ENCODE peak calls at places on chromosomes 13 and 19, in four cellular contexts. K is neural progenitor cell, T is OCI-LY7, Y is HCT116. I is an unnamed sample.
A peak's percentile ranks its signal among the peaks of the same experiment; 100 is the strongest.

GRCh38 chr13:107865643-107866006 is 349.7 kb downstream of the LIG4 start:
- DNase-seq in T (no peak), K (no peak), Y (no peak), I (no peak)

GRCh38 chr13:23380534-23380933 is 53.0 kb downstream of the SACS start:
- DNase-seq in Y (no peak), T (no peak), K (no peak), I (no peak)

GRCh38 chr19:33325920-33326319 is 23.6 kb upstream of the CEBPA start:
- DNase-seq in K (no peak), T (no peak), Y (no peak), I (no peak)

GRCh38 chr13:21405309-21405708 is 53.8 kb downstream of the ZDHHC20 start:
- DNase-seq in Y (no peak), K (no peak), T (no peak), I (peak; percentile 20)

GRCh38 chr13:50340566-50341287 is 325.5 kb downstream of the KCNRG start:
- DNase-seq in K (peak; percentile 21), T (no peak), Y (no peak), I (peak; percentile 11)

GRCh38 chr19:5321851-5322681 is 18.5 kb downstream of the PTPRS start:
- DNase-seq in T (peak; percentile 55), Y (no peak), K (peak; percentile 28), I (peak; percentile 65)

GRCh38 chr13:67829641-67830040 is 599.5 kb upstream of the PCDH9 start:
- DNase-seq in K (peak; percentile 7), Y (no peak), T (no peak), I (no peak)

GRCh38 chr13:97000295-97000925 is 6.1 kb upstream of the OXGR1 start:
- DNase-seq in K (no peak), T (no peak), Y (no peak), I (peak; percentile 36)

GRCh38 chr13:96243371-96243770 is 153.5 kb downstream of the HS6ST3 start:
- DNase-seq in Y (no peak), K (no peak), T (no peak), I (no peak)

GRCh38 chr19:40803857-40804782 is 5.1 kb downstream of the EGLN2 start:
- DNase-seq in Y (no peak), K (no peak), T (peak; percentile 88), I (peak; percentile 56)

GRCh38 chr13:28866932-28867331 is 46.8 kb downstream of the MTUS2 start:
- DNase-seq in T (no peak), K (no peak), Y (no peak), I (no peak)

GRCh38 chr19:8552810-8553209 is 24.4 kb downstream of the MYO1F start:
- DNase-seq in K (peak; percentile 57), Y (peak; percentile 75), T (peak; percentile 51), I (peak; percentile 89)

GRCh38 chr13:102651392-102651791 is 43.5 kb downstream of the METTL21C start:
- DNase-seq in T (no peak), Y (no peak), K (no peak), I (no peak)

GRCh38 chr13:67148219-67148583 is 81.9 kb downstream of the PCDH9 start:
- DNase-seq in T (no peak), K (no peak), Y (no peak), I (no peak)

GRCh38 chr13:108269601-108270328 is at the start of gene TNFSF13B:
- DNase-seq in K (peak; percentile 53), T (peak; percentile 34), Y (no peak), I (peak; percentile 71)

GRCh38 chr19:15417699-15418098 is 1.1 kb downstream of the AKAP8L start:
- DNase-seq in Y (no peak), T (peak; percentile 5), K (no peak), I (no peak)

GRCh38 chr19:15419413-15420025 is 731 bp upstream of the AKAP8L start:
- DNase-seq in Y (no peak), T (no peak), K (no peak), I (no peak)

GRCh38 chr19:15421136-15421535 is 2.3 kb upstream of the AKAP8L start:
- DNase-seq in K (no peak), Y (no peak), T (no peak), I (no peak)

GRCh38 chr19:15418588-15419412 is at the start of gene AKAP8L:
- DNase-seq in K (peak; percentile 99), Y (peak; percentile 100), T (peak; percentile 100), I (peak; percentile 100)

GRCh38 chr19:15418112-15418587 is 638 bp downstream of the AKAP8L start:
- DNase-seq in Y (no peak), K (peak; percentile 39), T (no peak), I (no peak)
- TF ChIP-seq EZH2phosphoT487 in Y (no peak), K (no peak), T (no peak), I (no peak)

DNA sequence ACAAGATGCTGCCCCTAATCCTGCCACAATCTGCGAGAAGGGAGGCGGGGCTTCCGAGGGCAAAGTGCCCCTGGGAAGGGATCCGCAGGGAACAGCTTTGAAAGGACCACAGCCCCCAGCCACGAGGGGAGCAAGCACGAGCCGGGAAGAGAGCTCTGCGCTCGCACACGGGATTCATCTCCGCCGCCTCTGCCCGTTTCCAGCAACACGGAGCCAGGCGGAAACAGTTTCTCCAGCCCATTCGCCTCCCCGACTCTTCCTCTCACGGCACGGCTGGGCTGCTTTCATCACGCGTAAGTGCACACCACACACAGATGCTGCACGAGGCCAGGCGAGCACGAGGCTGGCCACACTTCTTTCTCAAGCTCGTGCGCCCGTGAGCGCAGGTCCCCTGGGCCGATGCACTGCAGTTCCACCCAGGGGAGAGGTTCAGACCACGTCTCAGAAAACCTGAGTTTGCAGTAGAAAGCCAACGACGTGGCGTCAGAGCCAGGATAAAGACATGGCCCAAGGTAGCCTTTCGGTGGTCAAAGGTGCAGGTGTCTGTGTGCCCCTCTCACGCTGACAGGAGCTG is 33.6 kb downstream of the NAXD start:
- DNase-seq in T (no peak), K (peak; percentile 50), Y (no peak), I (no peak)
- TF ChIP-seq EZH2phosphoT487 in T (no peak), K (no peak), Y (no peak), I (no peak)

GRCh38 chr13:54958781-54959180 is 1930.2 kb downstream of the OLFM4 start:
- DNase-seq in Y (no peak), K (no peak), T (no peak), I (peak; percentile 5)
- TF ChIP-seq EZH2phosphoT487 in Y (no peak), K (no peak), T (no peak), I (no peak)

GRCh38 chr13:31951215-31951678 is 80.3 kb upstream of the FRY start:
- DNase-seq in K (no peak), T (no peak), Y (no peak), I (no peak)
- TF ChIP-seq EZH2phosphoT487 in K (no peak), T (no peak), Y (no peak), I (no peak)

GRCh38 chr13:44231786-44232516 is 141.7 kb upstream of the SERP2 start:
- DNase-seq in T (no peak), K (no peak), Y (peak; percentile 97), I (peak; percentile 77)
- TF ChIP-seq EZH2phosphoT487 in T (no peak), K (no peak), Y (no peak), I (no peak)

DNA sequence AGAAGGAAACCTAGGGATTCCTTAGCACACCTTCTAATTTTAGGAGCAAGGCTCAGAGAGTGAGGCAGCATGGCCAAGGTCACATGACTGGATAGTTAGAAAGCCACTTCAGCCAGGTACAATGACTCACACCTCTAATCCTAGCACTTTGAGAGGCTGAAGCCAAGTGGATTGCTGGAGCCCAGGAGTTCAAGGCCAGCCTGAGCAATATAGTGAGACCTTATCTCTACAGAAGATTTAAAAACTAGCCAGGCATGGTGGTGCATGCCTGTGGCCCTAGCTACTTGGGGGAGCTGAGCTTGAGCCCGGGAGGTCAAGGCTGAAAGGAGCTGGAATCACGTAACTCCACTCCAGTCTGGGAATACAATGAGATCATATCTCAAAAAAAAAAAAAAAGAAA is 69.2 kb downstream of the TEX26 start:
- DNase-seq in Y (no peak), T (no peak), K (no peak), I (no peak)
- TF ChIP-seq EZH2phosphoT487 in Y (no peak), T (no peak), K (no peak), I (no peak)

GRCh38 chr19:17874423-17875135 is 2.8 kb downstream of the SLC5A5 start:
- DNase-seq in Y (no peak), K (no peak), T (no peak), I (no peak)

GRCh38 chr19:17872251-17873001 is 681 bp downstream of the SLC5A5 start:
- DNase-seq in Y (no peak), T (no peak), K (no peak), I (peak; percentile 39)

GRCh38 chr19:17871878-17872250 is at the start of gene SLC5A5:
- DNase-seq in T (no peak), K (peak; percentile 45), Y (no peak), I (peak; percentile 42)

GRCh38 chr19:17871032-17871877 is 490 bp upstream of the SLC5A5 start:
- DNase-seq in K (no peak), Y (no peak), T (no peak), I (no peak)

DNA sequence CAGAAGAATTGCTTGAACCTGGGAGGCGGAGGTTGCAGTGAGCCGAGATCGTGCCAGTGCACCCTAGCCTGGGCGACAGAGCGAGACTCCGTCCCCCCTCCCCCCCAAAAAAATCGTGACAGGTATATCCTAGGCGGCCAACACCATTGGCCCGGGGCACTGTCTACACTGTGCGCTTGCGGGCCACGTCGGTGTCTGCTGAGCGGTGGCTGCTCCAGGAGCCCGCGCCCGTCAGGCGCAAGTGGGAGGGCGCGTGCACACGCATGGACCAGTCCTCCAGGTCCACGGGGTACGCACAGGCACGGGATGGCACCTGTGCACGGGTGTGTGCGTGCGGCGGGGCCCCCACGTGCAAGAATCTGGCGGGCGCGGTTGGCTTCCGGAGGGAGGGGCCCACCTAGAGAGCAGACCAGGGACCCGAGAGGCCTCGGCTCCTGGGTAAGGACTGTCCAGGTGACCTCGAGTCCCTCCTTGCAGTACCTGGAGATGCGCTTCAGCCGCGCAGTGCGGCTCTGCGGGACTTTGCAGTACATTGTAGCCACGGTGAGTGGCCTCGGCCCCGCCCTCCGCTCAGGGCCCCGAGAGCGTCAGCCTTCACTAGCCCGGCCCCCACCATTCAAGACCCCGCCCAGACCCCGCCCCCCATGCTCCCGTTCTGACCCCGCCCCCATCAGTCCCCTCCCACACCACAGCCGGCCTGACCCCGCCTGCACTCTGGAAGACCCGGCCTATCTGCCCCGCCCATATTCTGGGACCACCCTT is 2.1 kb downstream of the SLC5A5 start:
- DNase-seq in K (peak; percentile 94), T (peak; percentile 78), Y (peak; percentile 48), I (peak; percentile 94)
- TF ChIP-seq EZH2phosphoT487 in K (peak; percentile 27), T (no peak), Y (no peak), I (no peak)

GRCh38 chr13:38685974-38686571 is 804 bp upstream of the FREM2 start:
- DNase-seq in T (no peak), Y (no peak), K (peak; percentile 83), I (peak; percentile 85)
- TF ChIP-seq EZH2phosphoT487 in T (no peak), Y (no peak), K (no peak), I (no peak)